ENCODE peak calls at places on chromosomes 11 and 22, in four cellular contexts. Z is cerebellum, Y is nephron progenitor cell, M is caudate nucleus. I is an unnamed sample.

GRCh38 chr22:27292542-27293298 is 508.8 kb downstream of the MN1 start:
- DNase-seq in Z (no peak), Y (no peak), M (no peak), I (no peak)

GRCh38 chr11:83241291-83241946 is 44.7 kb downstream of the CCDC90B start:
- DNase-seq in Z (peak), Y (peak), M (no peak), I (no peak)

GRCh38 chr11:64763804-64764611 is 4.2 kb upstream of the PYGM start:
- DNase-seq in Z (no peak), Y (no peak), M (no peak), I (no peak)

GRCh38 chr11:78037825-78038620 is 14.9 kb upstream of the KCTD14 start:
- DNase-seq in Z (no peak), Y (no peak), M (no peak), I (no peak)

GRCh38 chr11:132683602-132684001 is 848.7 kb downstream of the OPCML start:
- DNase-seq in Z (no peak), Y (no peak), M (no peak), I (no peak)

GRCh38 chr11:23727821-23728220 is 769.0 kb upstream of the LUZP2 start:
- DNase-seq in Z (no peak), Y (no peak), M (no peak), I (no peak)

GRCh38 chr22:32331918-32332725 is 25.5 kb upstream of the RFPL3 start:
- DNase-seq in Z (no peak), Y (no peak), M (no peak), I (no peak)

GRCh38 chr11:74449369-74449931 is 17.9 kb downstream of the KCNE3 start:
- DNase-seq in Z (peak), Y (peak), M (no peak), I (no peak)

GRCh38 chr11:30282289-30282631 is 40.6 kb upstream of the ARL14EP start:
- DNase-seq in Z (no peak), Y (no peak), M (no peak), I (no peak)

GRCh38 chr11:2677127-2677526 is 22.7 kb downstream of the KCNQ1OT1 start:
- DNase-seq in Z (no peak), Y (no peak), M (no peak), I (no peak)

GRCh38 chr11:83292709-83293435 is 6.7 kb upstream of the CCDC90B start:
- DNase-seq in Z (peak), Y (peak), M (no peak), I (no peak)

GRCh38 chr11:62588966-62589637 is 2.2 kb downstream of the TUT1 start:
- DNase-seq in Z (no peak), Y (no peak), M (no peak), I (no peak)

GRCh38 chr11:2512431-2513407 is 67.9 kb downstream of the KCNQ1 start:
- DNase-seq in Z (no peak), Y (no peak), M (no peak), I (no peak)

GRCh38 chr22:37563153-37564081 is 3.1 kb downstream of the CDC42EP1 start:
- DNase-seq in Z (no peak), Y (peak), M (peak), I (no peak)

GRCh38 chr22:50506611-50507420 is 686 bp downstream of the LMF2 start:
- DNase-seq in Z (peak), Y (no peak), M (no peak), I (no peak)

GRCh38 chr11:14554959-14555358 is 34.8 kb upstream of the PSMA1 start:
- DNase-seq in Z (peak), Y (no peak), M (no peak), I (no peak)

GRCh38 chr11:12137005-12137690 is 26.8 kb downstream of the MICAL2 start:
- DNase-seq in Z (peak), Y (no peak), M (no peak), I (peak)

GRCh38 chr11:67441082-67441683 is 2.1 kb downstream of the CORO1B start:
- DNase-seq in Z (no peak), Y (no peak), M (no peak), I (no peak)

GRCh38 chr11:33692013-33692504 is 8.6 kb downstream of the C11orf91 start:
- DNase-seq in Z (peak), Y (no peak), M (peak), I (no peak)

I was measured in D721Med.